ENCODE peak calls at places on chromosome 12, in ten cellular contexts. Q is GM10248; Z is bronchial epithelial cell; N is stimulated activated CD4-positive, alpha-beta T cell treated with anti-CD3 and anti-CD28 coated beads, Interleukin-2, amount 100 ng/mL, for 24 hours; R is astrocyte of the cerebellum; B is MV-4-11; T is NT2/D1; J is NCI-H1105 treated with DMSO at 0.1 percent for 48 hours; V is NCI-H1417; X is B cell. K is an unnamed sample.

GRCh38 chr12:118274066-118274465 is 98.6 kb downstream of the TAOK3 start:
- DNase-seq in N (no peak), Q (peak), R (no peak), Z (no peak), B (no peak), V (no peak), T (no peak), J (no peak), X (peak), K (no peak)

GRCh38 chr12:1812650-1813302 is 7.6 kb upstream of the LRTM2 start:
- DNase-seq in V (no peak), J (no peak), T (no peak), X (no peak), R (no peak), B (peak), N (no peak), Q (no peak), Z (peak), K (peak)

GRCh38 chr12:4943067-4943937 is 33.6 kb downstream of the KCNA1 start:
- DNase-seq in V (no peak), T (no peak), B (peak), R (no peak), N (no peak), Q (peak), X (no peak), Z (no peak), J (no peak), K (no peak)

GRCh38 chr12:131386781-131387180 is 324.1 kb upstream of the SFSWAP start:
- DNase-seq in X (no peak), T (no peak), Q (no peak), R (no peak), N (no peak), Z (no peak), V (no peak), B (no peak), J (no peak), K (peak)

GRCh38 chr12:88391556-88391955 is 188.7 kb downstream of the KITLG start:
- DNase-seq in Q (peak), B (peak), N (no peak), J (no peak), V (no peak), X (no peak), Z (peak), T (no peak), R (peak), K (no peak)

GRCh38 chr12:47782372-47782770 is 9.3 kb downstream of the SLC48A1 start:
- DNase-seq in T (no peak), X (no peak), J (no peak), Q (no peak), Z (no peak), N (no peak), V (no peak), B (no peak), R (no peak), K (no peak)

GRCh38 chr12:127722651-127723050 is 544.3 kb upstream of the TMEM132C start:
- DNase-seq in Z (no peak), X (no peak), T (no peak), R (no peak), B (no peak), Q (no peak), V (no peak), N (no peak), J (no peak), K (no peak)

GRCh38 chr12:66241061-66242043 is 52.3 kb downstream of the IRAK3 start:
- DNase-seq in R (peak), N (no peak), B (peak), T (no peak), X (no peak), Q (no peak), Z (peak), V (no peak), J (no peak), K (peak)

GRCh38 chr12:32843528-32844095 is 53.0 kb downstream of the PKP2 start:
- DNase-seq in B (no peak), Z (peak), X (no peak), R (no peak), T (peak), Q (no peak), J (no peak), V (no peak), N (no peak), K (peak)

GRCh38 chr12:48986720-48987291 is 8.7 kb downstream of the WNT1 start:
- DNase-seq in R (no peak), Q (no peak), J (no peak), N (no peak), T (no peak), Z (no peak), B (no peak), X (peak), V (peak), K (no peak)

GRCh38 chr12:8950702-8951478 is 1.4 kb upstream of the M6PR start:
- DNase-seq in Z (no peak), Q (no peak), J (no peak), X (no peak), B (peak), N (no peak), V (no peak), T (no peak), R (no peak), K (peak)

GRCh38 chr12:94150483-94151225 is 2.3 kb downstream of the PLXNC1 start:
- DNase-seq in V (peak), B (peak), N (peak), J (peak), Q (peak), T (no peak), R (no peak), X (peak), Z (no peak), K (peak)

GRCh38 chr12:104855599-104855998 is 102.5 kb downstream of the SLC41A2 start:
- DNase-seq in T (no peak), R (no peak), N (no peak), Z (no peak), X (no peak), Q (no peak), B (no peak), J (no peak), V (no peak), K (no peak)

GRCh38 chr12:53964315-53964713 is 8.6 kb upstream of the HOXC11 start:
- DNase-seq in X (no peak), T (no peak), Z (no peak), J (no peak), Q (no peak), R (no peak), B (no peak), V (no peak), N (no peak), K (no peak)

GRCh38 chr12:121214171-121214777 is 4.3 kb downstream of the P2RX4 start:
- DNase-seq in Z (peak), N (no peak), Q (no peak), V (no peak), B (peak), X (no peak), J (no peak), T (no peak), R (peak), K (peak)

GRCh38 chr12:114674201-114675047 is 9.6 kb downstream of the TBX3 start:
- DNase-seq in N (no peak), V (no peak), Q (no peak), B (no peak), T (no peak), Z (no peak), R (no peak), J (no peak), X (no peak), K (no peak)

GRCh38 chr12:65646127-65646643 is 178.1 kb upstream of the HMGA2 start:
- DNase-seq in J (no peak), X (no peak), V (no peak), Q (no peak), R (no peak), T (no peak), Z (no peak), N (no peak), B (no peak), K (no peak)

GRCh38 chr12:104682790-104683279 is 226.1 kb downstream of the CHST11 start:
- DNase-seq in N (peak), B (peak), J (no peak), V (no peak), X (peak), Z (no peak), Q (peak), T (no peak), R (no peak), K (peak)

GRCh38 chr12:94182971-94183701 is 34.8 kb downstream of the PLXNC1 start:
- DNase-seq in B (no peak), T (no peak), N (no peak), Q (no peak), Z (no peak), J (no peak), V (no peak), R (no peak), X (no peak), K (no peak)

GRCh38 chr12:103656291-103656690 is 69.2 kb downstream of the STAB2 start:
- DNase-seq in R (no peak), Q (no peak), Z (no peak), B (no peak), V (no peak), J (no peak), X (no peak), N (no peak), T (no peak), K (no peak)

GRCh38 chr12:63307849-63308248 is 156.8 kb upstream of the AVPR1A start:
- DNase-seq in V (no peak), X (no peak), J (no peak), N (no peak), R (no peak), Z (no peak), Q (no peak), B (no peak), T (no peak), K (no peak)

GRCh38 chr12:92432724-92433281 is 270.0 kb upstream of the PLEKHG7 start:
- DNase-seq in Z (no peak), R (no peak), T (no peak), V (no peak), X (no peak), Q (no peak), N (no peak), B (peak), J (no peak), K (no peak)

GRCh38 chr12:87779858-87780498 is 249.2 kb downstream of the C12orf50 start:
- DNase-seq in N (no peak), R (no peak), B (no peak), X (no peak), J (peak), Z (peak), V (no peak), T (no peak), Q (no peak), K (no peak)

GRCh38 chr12:2902287-2902880 is 11.7 kb downstream of the TULP3 start:
- DNase-seq in Z (no peak), N (no peak), V (peak), J (peak), B (no peak), R (no peak), T (no peak), X (no peak), Q (no peak), K (no peak)

GRCh38 chr12:113137861-113138783 is 2.6 kb upstream of the RASAL1 start:
- DNase-seq in R (no peak), Z (no peak), T (no peak), B (no peak), X (peak), N (no peak), V (no peak), J (no peak), Q (no peak), K (no peak)

GRCh38 chr12:123995023-123995422 is 22.0 kb downstream of the ZNF664 start:
- DNase-seq in Z (peak), R (peak), T (no peak), B (no peak), J (no peak), Q (no peak), X (no peak), N (no peak), V (no peak), K (no peak)